ENCODE peak calls at places on chromosomes 4 and X, in six cellular contexts. One of them, this sample, is unnamed.

GRCh38 chrX:2342878-2343277 is 157.9 kb downstream of the DHRSX start:
- DNase-seq in activated naive CD4-positive, alpha-beta T cell treated with anti-CD3 and anti-CD28 coated beads, Interleukin-2, amount 10 ng/mL, durations not matched to agents 7 days and 5 days: no peak
- DNase-seq in glomerular endothelial cell: no peak
- DNase-seq in effector CD4-positive, alpha-beta T cell: no peak
- DNase-seq in NCI-H2081: no peak
- DNase-seq in ACHN: no peak
- DNase-seq in this sample: no peak

GRCh38 chr4:123892368-123892961 is 495.9 kb downstream of the SPRY1 start:
- DNase-seq in activated naive CD4-positive, alpha-beta T cell treated with anti-CD3 and anti-CD28 coated beads, Interleukin-2, amount 10 ng/mL, durations not matched to agents 7 days and 5 days: no peak
- DNase-seq in ACHN: no peak
- DNase-seq in effector CD4-positive, alpha-beta T cell: no peak
- DNase-seq in NCI-H2081: no peak
- DNase-seq in glomerular endothelial cell: no peak
- DNase-seq in this sample: peak

GRCh38 chr4:139957986-139958737 is 195.8 kb downstream of the MAML3 start:
- DNase-seq in activated naive CD4-positive, alpha-beta T cell treated with anti-CD3 and anti-CD28 coated beads, Interleukin-2, amount 10 ng/mL, durations not matched to agents 7 days and 5 days: no peak
- DNase-seq in effector CD4-positive, alpha-beta T cell: no peak
- DNase-seq in ACHN: no peak
- DNase-seq in NCI-H2081: no peak
- DNase-seq in glomerular endothelial cell: no peak
- DNase-seq in this sample: no peak

GRCh38 chrX:50165727-50166126 is 35.1 kb downstream of the AKAP4 start:
- DNase-seq in effector CD4-positive, alpha-beta T cell: no peak
- DNase-seq in ACHN: no peak
- DNase-seq in glomerular endothelial cell: no peak
- DNase-seq in NCI-H2081: no peak
- DNase-seq in activated naive CD4-positive, alpha-beta T cell treated with anti-CD3 and anti-CD28 coated beads, Interleukin-2, amount 10 ng/mL, durations not matched to agents 7 days and 5 days: no peak
- DNase-seq in this sample: no peak

GRCh38 chr4:73068496-73069337 is 799 bp downstream of the COX18 start:
- DNase-seq in effector CD4-positive, alpha-beta T cell: no peak
- DNase-seq in ACHN: peak
- DNase-seq in activated naive CD4-positive, alpha-beta T cell treated with anti-CD3 and anti-CD28 coated beads, Interleukin-2, amount 10 ng/mL, durations not matched to agents 7 days and 5 days: no peak
- DNase-seq in NCI-H2081: peak
- DNase-seq in glomerular endothelial cell: no peak
- DNase-seq in this sample: peak

GRCh38 chr4:5870701-5871100 is 22.2 kb downstream of the CRMP1 start:
- DNase-seq in NCI-H2081: no peak
- DNase-seq in effector CD4-positive, alpha-beta T cell: no peak
- DNase-seq in ACHN: no peak
- DNase-seq in activated naive CD4-positive, alpha-beta T cell treated with anti-CD3 and anti-CD28 coated beads, Interleukin-2, amount 10 ng/mL, durations not matched to agents 7 days and 5 days: no peak
- DNase-seq in glomerular endothelial cell: no peak
- DNase-seq in this sample: peak

GRCh38 chr4:40303751-40304150 is 31.4 kb upstream of the CHRNA9 start:
- DNase-seq in activated naive CD4-positive, alpha-beta T cell treated with anti-CD3 and anti-CD28 coated beads, Interleukin-2, amount 10 ng/mL, durations not matched to agents 7 days and 5 days: no peak
- DNase-seq in NCI-H2081: no peak
- DNase-seq in effector CD4-positive, alpha-beta T cell: no peak
- DNase-seq in ACHN: no peak
- DNase-seq in glomerular endothelial cell: no peak
- DNase-seq in this sample: no peak

GRCh38 chrX:136259543-136259942 is 8.3 kb upstream of the MAP7D3 start:
- DNase-seq in NCI-H2081: no peak
- DNase-seq in glomerular endothelial cell: peak
- DNase-seq in ACHN: no peak
- DNase-seq in effector CD4-positive, alpha-beta T cell: no peak
- DNase-seq in activated naive CD4-positive, alpha-beta T cell treated with anti-CD3 and anti-CD28 coated beads, Interleukin-2, amount 10 ng/mL, durations not matched to agents 7 days and 5 days: no peak
- DNase-seq in this sample: peak

GRCh38 chr4:145153181-145153903 is 27.0 kb downstream of the OTUD4 start:
- DNase-seq in effector CD4-positive, alpha-beta T cell: no peak
- DNase-seq in ACHN: no peak
- DNase-seq in glomerular endothelial cell: no peak
- DNase-seq in NCI-H2081: no peak
- DNase-seq in activated naive CD4-positive, alpha-beta T cell treated with anti-CD3 and anti-CD28 coated beads, Interleukin-2, amount 10 ng/mL, durations not matched to agents 7 days and 5 days: no peak
- DNase-seq in this sample: peak

GRCh38 chr4:168694669-168695068 is 197.8 kb downstream of the PALLD start:
- DNase-seq in activated naive CD4-positive, alpha-beta T cell treated with anti-CD3 and anti-CD28 coated beads, Interleukin-2, amount 10 ng/mL, durations not matched to agents 7 days and 5 days: no peak
- DNase-seq in effector CD4-positive, alpha-beta T cell: no peak
- DNase-seq in NCI-H2081: no peak
- DNase-seq in ACHN: no peak
- DNase-seq in glomerular endothelial cell: no peak
- DNase-seq in this sample: no peak

GRCh38 chr4:113750734-113751133 is 10.8 kb downstream of the CAMK2D start:
- DNase-seq in activated naive CD4-positive, alpha-beta T cell treated with anti-CD3 and anti-CD28 coated beads, Interleukin-2, amount 10 ng/mL, durations not matched to agents 7 days and 5 days: no peak
- DNase-seq in glomerular endothelial cell: no peak
- DNase-seq in effector CD4-positive, alpha-beta T cell: no peak
- DNase-seq in NCI-H2081: no peak
- DNase-seq in ACHN: no peak
- DNase-seq in this sample: no peak

This sample was measured in dermis microvascular lymphatic vessel endothelial cell.